ENCODE peak calls at places on chromosomes 1 and 21, in nine cellular contexts. One of them, this sample, is unnamed.

GRCh38 chr1:53546409-53547155 is 87.4 kb downstream of the DMRTB1 start:
- DNase-seq in A549: no peak
- DNase-seq in GM13977: no peak
- DNase-seq in NB4: no peak
- DNase-seq in Peyer's patch: peak
- DNase-seq in stomach: no peak
- DNase-seq in neural crest cell: no peak
- DNase-seq in progenitor cell of endocrine pancreas: no peak
- DNase-seq in upper lobe of right lung: peak
- DNase-seq in this sample: no peak

GRCh38 chr21:39630191-39630591 is 17.5 kb downstream of the B3GALT5 start:
- DNase-seq in A549: peak
- DNase-seq in GM13977: no peak
- DNase-seq in NB4: no peak
- DNase-seq in Peyer's patch: no peak
- DNase-seq in stomach: no peak
- DNase-seq in neural crest cell: no peak
- DNase-seq in progenitor cell of endocrine pancreas: no peak
- DNase-seq in upper lobe of right lung: no peak
- DNase-seq in this sample: no peak

GRCh38 chr1:38009088-38009840 is 3.3 kb upstream of the UTP11 start:
- DNase-seq in A549: no peak
- DNase-seq in GM13977: no peak
- DNase-seq in NB4: peak
- DNase-seq in Peyer's patch: no peak
- DNase-seq in stomach: no peak
- DNase-seq in neural crest cell: no peak
- DNase-seq in progenitor cell of endocrine pancreas: no peak
- DNase-seq in upper lobe of right lung: peak
- DNase-seq in this sample: no peak

GRCh38 chr1:234320549-234320948 is 52.7 kb upstream of the COA6 start:
- DNase-seq in A549: no peak
- DNase-seq in GM13977: no peak
- DNase-seq in NB4: no peak
- DNase-seq in Peyer's patch: no peak
- DNase-seq in stomach: no peak
- DNase-seq in neural crest cell: no peak
- DNase-seq in progenitor cell of endocrine pancreas: no peak
- DNase-seq in upper lobe of right lung: no peak
- DNase-seq in this sample: no peak

GRCh38 chr21:26177187-26177586 is 6.6 kb upstream of the APP start:
- DNase-seq in A549: no peak
- DNase-seq in GM13977: no peak
- DNase-seq in NB4: no peak
- DNase-seq in Peyer's patch: no peak
- DNase-seq in stomach: no peak
- DNase-seq in neural crest cell: no peak
- DNase-seq in progenitor cell of endocrine pancreas: no peak
- DNase-seq in upper lobe of right lung: no peak
- DNase-seq in this sample: no peak

GRCh38 chr1:84705503-84705902 is 15.2 kb upstream of the SSX2IP start:
- DNase-seq in A549: no peak
- DNase-seq in GM13977: no peak
- DNase-seq in NB4: no peak
- DNase-seq in Peyer's patch: no peak
- DNase-seq in stomach: no peak
- DNase-seq in neural crest cell: no peak
- DNase-seq in progenitor cell of endocrine pancreas: no peak
- DNase-seq in upper lobe of right lung: no peak
- DNase-seq in this sample: no peak

GRCh38 chr1:67332653-67333529 is 25.2 kb downstream of the IL12RB2 start:
- DNase-seq in A549: no peak
- DNase-seq in GM13977: peak
- DNase-seq in NB4: no peak
- DNase-seq in Peyer's patch: no peak
- DNase-seq in stomach: no peak
- DNase-seq in neural crest cell: no peak
- DNase-seq in progenitor cell of endocrine pancreas: no peak
- DNase-seq in upper lobe of right lung: no peak
- DNase-seq in this sample: no peak

GRCh38 chr1:244137725-244138124 is 86.6 kb downstream of the ZBTB18 start:
- DNase-seq in A549: no peak
- DNase-seq in GM13977: no peak
- DNase-seq in NB4: no peak
- DNase-seq in Peyer's patch: no peak
- DNase-seq in stomach: no peak
- DNase-seq in neural crest cell: no peak
- DNase-seq in progenitor cell of endocrine pancreas: no peak
- DNase-seq in upper lobe of right lung: no peak
- DNase-seq in this sample: no peak

GRCh38 chr21:32747396-32747795 is 19.6 kb upstream of the SYNJ1 start:
- DNase-seq in A549: no peak
- DNase-seq in GM13977: no peak
- DNase-seq in NB4: no peak
- DNase-seq in Peyer's patch: no peak
- DNase-seq in stomach: no peak
- DNase-seq in neural crest cell: no peak
- DNase-seq in progenitor cell of endocrine pancreas: no peak
- DNase-seq in upper lobe of right lung: no peak
- DNase-seq in this sample: no peak

GRCh38 chr1:32345289-32345827 is 9.3 kb upstream of the MARCKSL1 start:
- DNase-seq in A549: no peak
- DNase-seq in GM13977: no peak
- DNase-seq in NB4: no peak
- DNase-seq in Peyer's patch: peak
- DNase-seq in stomach: peak
- DNase-seq in neural crest cell: no peak
- DNase-seq in progenitor cell of endocrine pancreas: no peak
- DNase-seq in upper lobe of right lung: no peak
- DNase-seq in this sample: no peak

GRCh38 chr21:18370292-18370691 is 33.3 kb downstream of the TMPRSS15 start:
- DNase-seq in A549: no peak
- DNase-seq in GM13977: no peak
- DNase-seq in NB4: no peak
- DNase-seq in Peyer's patch: no peak
- DNase-seq in stomach: no peak
- DNase-seq in neural crest cell: no peak
- DNase-seq in progenitor cell of endocrine pancreas: no peak
- DNase-seq in upper lobe of right lung: no peak
- DNase-seq in this sample: no peak

GRCh38 chr1:905071-905749 is 18.5 kb upstream of the SAMD11 start:
- DNase-seq in A549: no peak
- DNase-seq in GM13977: peak
- DNase-seq in NB4: peak
- DNase-seq in Peyer's patch: peak
- DNase-seq in stomach: peak
- DNase-seq in neural crest cell: no peak
- DNase-seq in progenitor cell of endocrine pancreas: peak
- DNase-seq in upper lobe of right lung: peak
- DNase-seq in this sample: peak

GRCh38 chr1:243264718-243265117 is 8.9 kb downstream of the SDCCAG8 start:
- DNase-seq in A549: peak
- DNase-seq in GM13977: no peak
- DNase-seq in NB4: peak
- DNase-seq in Peyer's patch: no peak
- DNase-seq in stomach: no peak
- DNase-seq in neural crest cell: no peak
- DNase-seq in progenitor cell of endocrine pancreas: no peak
- DNase-seq in upper lobe of right lung: no peak
- DNase-seq in this sample: no peak

GRCh38 chr1:218728994-218729393 is 383.9 kb downstream of the TGFB2 start:
- DNase-seq in A549: no peak
- DNase-seq in GM13977: no peak
- DNase-seq in NB4: no peak
- DNase-seq in Peyer's patch: no peak
- DNase-seq in stomach: no peak
- DNase-seq in neural crest cell: no peak
- DNase-seq in progenitor cell of endocrine pancreas: no peak
- DNase-seq in upper lobe of right lung: no peak
- DNase-seq in this sample: no peak

GRCh38 chr1:11279152-11279551 is 6.2 kb downstream of the UBIAD1 start:
- DNase-seq in A549: no peak
- DNase-seq in GM13977: no peak
- DNase-seq in NB4: no peak
- DNase-seq in Peyer's patch: no peak
- DNase-seq in stomach: no peak
- DNase-seq in neural crest cell: no peak
- DNase-seq in progenitor cell of endocrine pancreas: no peak
- DNase-seq in upper lobe of right lung: no peak
- DNase-seq in this sample: no peak

GRCh38 chr1:101004061-101004460 is 21.5 kb downstream of the DPH5 start:
- DNase-seq in A549: peak
- DNase-seq in GM13977: no peak
- DNase-seq in NB4: peak
- DNase-seq in Peyer's patch: no peak
- DNase-seq in stomach: no peak
- DNase-seq in neural crest cell: no peak
- DNase-seq in progenitor cell of endocrine pancreas: no peak
- DNase-seq in upper lobe of right lung: no peak
- DNase-seq in this sample: no peak

GRCh38 chr1:56527548-56528302 is 51.6 kb downstream of the PLPP3 start:
- DNase-seq in A549: no peak
- DNase-seq in GM13977: no peak
- DNase-seq in NB4: no peak
- DNase-seq in Peyer's patch: no peak
- DNase-seq in stomach: no peak
- DNase-seq in neural crest cell: no peak
- DNase-seq in progenitor cell of endocrine pancreas: no peak
- DNase-seq in upper lobe of right lung: no peak
- DNase-seq in this sample: no peak

GRCh38 chr1:111148376-111148881 is 8.4 kb downstream of the CEPT1 start:
- DNase-seq in A549: no peak
- DNase-seq in GM13977: no peak
- DNase-seq in NB4: no peak
- DNase-seq in Peyer's patch: no peak
- DNase-seq in stomach: no peak
- DNase-seq in neural crest cell: no peak
- DNase-seq in progenitor cell of endocrine pancreas: no peak
- DNase-seq in upper lobe of right lung: no peak
- DNase-seq in this sample: no peak

DNA sequence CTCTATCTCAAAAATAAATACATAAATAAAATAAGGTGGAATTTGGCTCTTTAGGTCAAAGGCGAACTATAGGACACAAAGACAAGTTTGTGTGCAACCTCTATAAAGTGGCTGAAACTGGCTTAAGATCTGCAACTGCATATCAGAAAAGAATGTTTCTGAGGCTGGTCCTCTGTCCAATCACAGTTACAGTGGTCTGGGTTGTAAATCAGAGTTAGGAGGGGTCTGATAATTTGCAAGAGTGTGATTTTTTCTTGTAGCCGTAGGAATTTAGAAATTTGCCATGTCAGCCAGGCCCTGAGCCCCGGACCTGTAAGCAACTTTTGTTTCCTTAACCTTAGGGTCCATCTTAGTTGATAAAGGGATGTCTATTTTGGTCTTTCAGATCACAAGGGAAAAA is 27.8 kb downstream of the CMPK1 start:
- DNase-seq in A549: no peak
- DNase-seq in GM13977: no peak
- DNase-seq in NB4: no peak
- DNase-seq in Peyer's patch: no peak
- DNase-seq in stomach: no peak
- DNase-seq in neural crest cell: no peak
- DNase-seq in progenitor cell of endocrine pancreas: no peak
- DNase-seq in upper lobe of right lung: no peak
- DNase-seq in this sample: no peak
- TF ChIP-seq CTCF in A549: no peak
- TF ChIP-seq CTCF in GM13977: no peak
- TF ChIP-seq CTCF in NB4: no peak
- TF ChIP-seq CTCF in Peyer's patch: no peak
- TF ChIP-seq CTCF in stomach: no peak
- TF ChIP-seq CTCF in neural crest cell: no peak
- TF ChIP-seq CTCF in progenitor cell of endocrine pancreas: no peak
- TF ChIP-seq CTCF in upper lobe of right lung: no peak
- TF ChIP-seq CTCF in this sample: no peak

GRCh38 chr1:20586939-20587638 is 1.8 kb upstream of the CDA start:
- DNase-seq in A549: peak
- DNase-seq in GM13977: no peak
- DNase-seq in NB4: peak
- DNase-seq in Peyer's patch: peak
- DNase-seq in stomach: no peak
- DNase-seq in neural crest cell: no peak
- DNase-seq in progenitor cell of endocrine pancreas: no peak
- DNase-seq in upper lobe of right lung: no peak
- DNase-seq in this sample: no peak
- TF ChIP-seq CTCF in A549: no peak
- TF ChIP-seq CTCF in GM13977: no peak
- TF ChIP-seq CTCF in NB4: no peak
- TF ChIP-seq CTCF in Peyer's patch: no peak
- TF ChIP-seq CTCF in stomach: no peak
- TF ChIP-seq CTCF in neural crest cell: no peak
- TF ChIP-seq CTCF in progenitor cell of endocrine pancreas: no peak
- TF ChIP-seq CTCF in upper lobe of right lung: no peak
- TF ChIP-seq CTCF in this sample: no peak

DNA sequence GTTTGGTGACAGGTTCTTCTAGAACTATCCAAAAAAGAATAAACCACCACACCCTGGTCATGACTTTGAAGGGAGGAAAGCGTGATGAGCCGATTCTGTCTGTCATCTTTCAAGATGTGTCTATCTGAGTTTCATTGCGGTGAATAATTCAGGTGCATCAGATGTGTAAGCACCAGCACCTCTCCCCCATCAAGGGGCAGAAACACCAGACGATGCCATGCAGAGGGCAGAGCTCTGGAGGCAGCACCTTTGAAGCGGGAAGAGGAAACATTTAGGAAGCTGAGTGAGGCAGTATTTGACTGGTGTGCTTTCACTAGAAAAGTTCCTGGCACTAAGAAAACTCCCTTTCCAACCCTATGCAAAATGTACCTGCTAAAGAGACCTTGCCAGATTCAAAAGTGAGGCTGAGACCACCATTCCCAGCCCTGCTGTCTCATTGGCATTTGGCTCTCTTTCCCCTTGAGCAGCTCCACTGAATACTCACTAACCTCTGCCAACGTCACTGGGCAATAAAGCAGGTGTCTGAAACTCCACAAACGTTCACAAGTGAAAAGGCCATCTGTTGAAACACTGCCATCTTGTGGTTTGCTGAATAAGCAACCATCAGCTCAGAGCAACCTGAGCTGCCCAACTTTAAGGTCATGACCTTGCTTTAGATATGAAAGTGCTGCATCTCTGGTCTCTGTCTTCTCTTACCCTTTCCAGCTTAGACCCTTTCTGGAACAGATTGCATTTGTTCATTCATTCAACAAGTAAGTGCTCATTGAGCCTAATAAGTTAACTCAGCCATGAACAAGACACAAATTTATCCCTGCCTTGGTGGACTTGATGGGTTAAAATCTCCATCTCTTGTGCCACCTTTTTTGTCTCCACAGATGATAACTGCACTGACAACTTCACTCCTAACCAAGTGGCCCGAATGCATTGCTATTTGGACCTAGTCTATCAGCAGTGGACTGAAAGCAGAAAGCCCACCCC is 228.6 kb downstream of the PAPPA2 start:
- DNase-seq in A549: peak
- DNase-seq in GM13977: peak
- DNase-seq in NB4: peak
- DNase-seq in Peyer's patch: peak
- DNase-seq in stomach: no peak
- DNase-seq in neural crest cell: peak
- DNase-seq in progenitor cell of endocrine pancreas: no peak
- DNase-seq in upper lobe of right lung: no peak
- DNase-seq in this sample: peak
- TF ChIP-seq CTCF in A549: peak
- TF ChIP-seq CTCF in GM13977: peak
- TF ChIP-seq CTCF in NB4: peak
- TF ChIP-seq CTCF in Peyer's patch: peak
- TF ChIP-seq CTCF in stomach: peak
- TF ChIP-seq CTCF in neural crest cell: peak
- TF ChIP-seq CTCF in progenitor cell of endocrine pancreas: peak
- TF ChIP-seq CTCF in upper lobe of right lung: peak
- TF ChIP-seq CTCF in this sample: peak

GRCh38 chr1:165686121-165686970 is 12.0 kb downstream of the ALDH9A1 start:
- DNase-seq in A549: no peak
- DNase-seq in GM13977: peak
- DNase-seq in NB4: peak
- DNase-seq in Peyer's patch: peak
- DNase-seq in stomach: no peak
- DNase-seq in neural crest cell: no peak
- DNase-seq in progenitor cell of endocrine pancreas: no peak
- DNase-seq in upper lobe of right lung: no peak
- DNase-seq in this sample: no peak
- TF ChIP-seq CTCF in A549: no peak
- TF ChIP-seq CTCF in GM13977: peak
- TF ChIP-seq CTCF in NB4: peak
- TF ChIP-seq CTCF in Peyer's patch: no peak
- TF ChIP-seq CTCF in stomach: no peak
- TF ChIP-seq CTCF in neural crest cell: no peak
- TF ChIP-seq CTCF in progenitor cell of endocrine pancreas: no peak
- TF ChIP-seq CTCF in upper lobe of right lung: no peak
- TF ChIP-seq CTCF in this sample: no peak